ENCODE peak calls at places on chromosome 15, in eight cellular contexts. T, I, Y, X, A, K, L and W are unnamed samples.

GRCh38 chr15:88748651-88749050 is 54.6 kb upstream of the ACAN start:
- DNase-seq in A (no peak), I (no peak), K (no peak), Y (no peak), X (no peak), T (no peak), L (no peak), W (no peak)

GRCh38 chr15:81809543-81809942 is 236.3 kb downstream of the MEX3B start:
- DNase-seq in L (no peak), I (peak; percentile 65), Y (no peak), K (peak; percentile 12), A (no peak), X (peak; percentile 41), T (no peak), W (peak; percentile 7)

GRCh38 chr15:66955001-66955516 is 110.3 kb upstream of the SMAD3 start:
- DNase-seq in I (no peak), Y (no peak), X (no peak), A (no peak), L (no peak), K (no peak), T (no peak), W (no peak)

GRCh38 chr15:94110476-94111130 is 120.8 kb upstream of the MCTP2 start:
- DNase-seq in L (no peak), K (no peak), I (no peak), A (no peak), X (no peak), T (no peak), Y (no peak), W (no peak)

GRCh38 chr15:95981209-95981608 is 349.3 kb upstream of the NR2F2 start:
- DNase-seq in Y (no peak), I (no peak), A (no peak), L (no peak), T (no peak), X (no peak), K (no peak), W (no peak)

GRCh38 chr15:46354443-46354842 is 719.6 kb downstream of the SQOR start:
- DNase-seq in A (no peak), T (no peak), Y (no peak), X (peak; percentile 19), L (no peak), I (no peak), K (no peak), W (no peak)

GRCh38 chr15:101641134-101641764 is 10.9 kb downstream of the TM2D3 start:
- DNase-seq in T (peak; percentile 54), A (peak; percentile 33), I (peak; percentile 62), L (peak; percentile 71), K (peak; percentile 80), X (peak; percentile 76), Y (peak; percentile 69), W (peak; percentile 59)

GRCh38 chr15:74306801-74307217 is 60.6 kb downstream of the CYP11A1 start:
- DNase-seq in Y (no peak), A (no peak), T (no peak), X (no peak), K (peak; percentile 15), L (no peak), I (no peak), W (no peak)

GRCh38 chr15:32152574-32152973 is 122.3 kb downstream of the CHRNA7 start:
- DNase-seq in A (no peak), K (no peak), Y (no peak), T (no peak), L (no peak), I (no peak), X (no peak), W (no peak)

GRCh38 chr15:40441736-40442531 is 1.2 kb downstream of the BAHD1 start:
- DNase-seq in A (no peak), K (peak; percentile 44), Y (peak; percentile 36), I (peak; percentile 49), L (no peak), T (no peak), X (peak; percentile 38), W (no peak)

GRCh38 chr15:27990411-27991338 is 108.4 kb downstream of the OCA2 start:
- DNase-seq in Y (no peak), K (no peak), L (no peak), X (no peak), A (no peak), T (peak; percentile 71), I (peak; percentile 49), W (no peak)

GRCh38 chr15:77402740-77403379 is 17.0 kb downstream of the PEAK1 start:
- DNase-seq in Y (no peak), K (peak; percentile 88), T (no peak), A (no peak), L (peak; percentile 85), I (no peak), X (no peak), W (peak; percentile 68)

GRCh38 chr15:68729789-68730201 is 90.9 kb downstream of the ANP32A start:
- DNase-seq in L (no peak), Y (no peak), I (no peak), X (no peak), K (peak; percentile 49), T (peak; percentile 93), A (no peak), W (peak; percentile 25)

GRCh38 chr15:64144565-64145281 is 6.8 kb upstream of the SNX22 start:
- DNase-seq in K (no peak), L (no peak), I (no peak), Y (no peak), X (no peak), A (no peak), T (no peak), W (no peak)

GRCh38 chr15:78752492-78753358 is 58.5 kb downstream of the ADAMTS7 start:
- DNase-seq in Y (no peak), I (peak; percentile 86), L (no peak), X (no peak), T (no peak), A (no peak), K (no peak), W (no peak)

GRCh38 chr15:76935620-76936019 is 4.1 kb downstream of the RCN2 start:
- DNase-seq in Y (no peak), K (no peak), I (no peak), L (no peak), X (no peak), T (no peak), A (no peak), W (no peak)